ENCODE peak calls at places on chromosomes 12 and 14, in six cellular contexts. Q, L, Z, U, Y and I are unnamed samples.

GRCh38 chr14:72801381-72801812 is 92.5 kb downstream of the DPF3 start:
- DNase-seq in U (no peak), Y (peak), Z (no peak), L (no peak), Q (no peak), I (no peak)

GRCh38 chr12:48128800-48129199 is 9.6 kb downstream of the PFKM start:
- DNase-seq in Q (no peak), Z (no peak), L (no peak), Y (no peak), U (no peak), I (no peak)

GRCh38 chr14:69501362-69501964 is 16.9 kb downstream of the PLEKHD1 start:
- DNase-seq in L (no peak), U (no peak), Y (no peak), Q (no peak), Z (peak), I (no peak)

GRCh38 chr14:105025429-105025828 is 4.5 kb upstream of the CDCA4 start:
- DNase-seq in Q (no peak), Z (no peak), U (no peak), L (no peak), Y (no peak), I (no peak)

GRCh38 chr12:49920241-49920914 is 16.7 kb upstream of the FAIM2 start:
- DNase-seq in L (no peak), Y (peak), U (no peak), Q (no peak), Z (no peak), I (no peak)

GRCh38 chr12:92821142-92821541 is 108.0 kb downstream of the EEA1 start:
- DNase-seq in Q (no peak), L (no peak), Y (no peak), Z (no peak), U (no peak), I (no peak)

GRCh38 chr12:104494137-104494815 is 37.5 kb downstream of the CHST11 start:
- DNase-seq in Q (peak), Z (no peak), U (no peak), Y (no peak), L (no peak), I (no peak)

GRCh38 chr12:117142094-117142493 is 42.9 kb upstream of the TESC start:
- DNase-seq in Y (no peak), U (no peak), Q (no peak), L (no peak), Z (no peak), I (no peak)

GRCh38 chr14:54177009-54177408 is 219.8 kb upstream of the CDKN3 start:
- DNase-seq in L (no peak), Q (no peak), Y (no peak), U (no peak), Z (no peak), I (no peak)

GRCh38 chr12:62865090-62865489 is 69.9 kb downstream of the PPM1H start:
- DNase-seq in Z (no peak), U (no peak), L (no peak), Q (no peak), Y (no peak), I (no peak)

GRCh38 chr14:76439237-76439775 is 63.4 kb downstream of the ESRRB start:
- DNase-seq in U (no peak), Q (no peak), Z (no peak), L (no peak), Y (no peak), I (no peak)